ENCODE peak calls at places on chromosomes 7 and 10, in nine cellular contexts. S is cardiac muscle cell, K is left ventricle myocardium inferior, J is thoracic aorta, N is upper lobe of right lung, G is hepatocyte, L is endothelial cell of umbilical vein, B is pancreas, P is colonic mucosa. Q is an unnamed sample. For H3K9me3 and H3K27me3, the result is how much of the 10 kb centered on the place peaks cover.

GRCh38 chr7:108535257-108535656 is 9.3 kb upstream of the PNPLA8 start:
- DNase-seq in N (no peak), K (no peak), P (no peak), L (no peak), J (no peak), G (no peak), B (no peak), S (no peak), Q (no peak)

GRCh38 chr7:142914121-142914520 is 19.4 kb downstream of the TRPV5 start:
- DNase-seq in K (no peak), J (no peak), G (no peak), S (no peak), P (no peak), B (no peak), L (peak), N (no peak), Q (no peak)

GRCh38 chr10:102802920-102803534 is 34.2 kb downstream of the CYP17A1 start:
- DNase-seq in P (no peak), S (peak), L (peak), K (no peak), B (no peak), G (peak), N (no peak), J (no peak), Q (peak)

GRCh38 chr7:155808551-155809331 is 3.5 kb downstream of the SHH start:
- DNase-seq in G (peak), J (no peak), P (peak), B (no peak), K (no peak), L (no peak), S (no peak), N (peak), Q (no peak)

GRCh38 chr7:124351950-124352349 is 319.1 kb upstream of the TMEM229A start:
- DNase-seq in J (no peak), K (peak), P (no peak), G (no peak), S (no peak), N (no peak), L (no peak), B (peak), Q (no peak)

GRCh38 chr7:143244321-143244720 is 18.9 kb upstream of the GSTK1 start:
- DNase-seq in G (no peak), B (no peak), P (no peak), S (no peak), L (no peak), N (no peak), K (no peak), J (no peak), Q (no peak)

GRCh38 chr10:60943372-60944158 is 420 bp downstream of the RHOBTB1 start:
- DNase-seq in G (peak), J (peak), L (peak), B (peak), S (peak), K (peak), P (peak), N (peak), Q (no peak)

GRCh38 chr7:28981282-28981555 is 23.1 kb upstream of the TRIL start:
- DNase-seq in P (no peak), B (no peak), L (no peak), J (no peak), N (no peak), G (no peak), S (no peak), K (no peak), Q (no peak)

GRCh38 chr10:100614416-100614815 is 78.7 kb downstream of the HIF1AN start:
- DNase-seq in L (no peak), G (no peak), J (no peak), S (no peak), P (no peak), K (no peak), N (no peak), B (no peak), Q (no peak)

GRCh38 chr10:113648478-113648877 is 15.4 kb downstream of the NRAP start:
- DNase-seq in N (no peak), J (no peak), S (no peak), K (peak), G (no peak), L (no peak), P (no peak), B (no peak), Q (no peak)

GRCh38 chr10:27794157-27794556 is 48.5 kb upstream of the MKX start:
- DNase-seq in L (no peak), B (no peak), J (no peak), G (no peak), P (peak), N (no peak), K (no peak), S (peak), Q (no peak)

GRCh38 chr7:40721344-40721949 is 586.6 kb downstream of the SUGCT start:
- DNase-seq in N (no peak), S (no peak), K (no peak), J (no peak), P (no peak), G (no peak), B (no peak), L (no peak), Q (no peak)

GRCh38 chr7:776992-777520 is 50.0 kb upstream of the PRKAR1B start:
- DNase-seq in J (no peak), N (no peak), K (no peak), G (no peak), S (no peak), P (no peak), L (peak), B (no peak), Q (no peak)

GRCh38 chr10:100656479-100656878 is 88.9 kb upstream of the PAX2 start:
- DNase-seq in L (no peak), S (peak), N (no peak), K (no peak), B (peak), G (peak), J (no peak), P (no peak), Q (no peak)

GRCh38 chr7:122746948-122747347 is 44.2 kb upstream of the RNF148 start:
- DNase-seq in P (no peak), N (no peak), G (no peak), K (no peak), S (no peak), L (no peak), J (no peak), B (no peak), Q (no peak)

GRCh38 chr7:23373151-23374004 is 74.2 kb downstream of the MALSU1 start:
- DNase-seq in B (no peak), K (no peak), P (no peak), N (no peak), J (no peak), G (no peak), L (peak), S (peak), Q (no peak)

GRCh38 chr7:66443946-66444345 is 184.7 kb upstream of the KCTD7 start:
- DNase-seq in L (peak), N (no peak), K (no peak), G (no peak), S (peak), J (no peak), B (no peak), P (no peak), Q (no peak)

GRCh38 chr10:132185601-132186487 is 904 bp upstream of the DPYSL4 start:
- DNase-seq in P (peak), N (no peak), S (peak), K (peak), B (peak), L (peak), G (peak), J (no peak), Q (no peak)

GRCh38 chr10:3460420-3461128 is 288.0 kb upstream of the PITRM1 start:
- DNase-seq in L (no peak), S (no peak), K (no peak), B (no peak), P (no peak), G (no peak), N (no peak), J (no peak), Q (no peak)

DNA sequence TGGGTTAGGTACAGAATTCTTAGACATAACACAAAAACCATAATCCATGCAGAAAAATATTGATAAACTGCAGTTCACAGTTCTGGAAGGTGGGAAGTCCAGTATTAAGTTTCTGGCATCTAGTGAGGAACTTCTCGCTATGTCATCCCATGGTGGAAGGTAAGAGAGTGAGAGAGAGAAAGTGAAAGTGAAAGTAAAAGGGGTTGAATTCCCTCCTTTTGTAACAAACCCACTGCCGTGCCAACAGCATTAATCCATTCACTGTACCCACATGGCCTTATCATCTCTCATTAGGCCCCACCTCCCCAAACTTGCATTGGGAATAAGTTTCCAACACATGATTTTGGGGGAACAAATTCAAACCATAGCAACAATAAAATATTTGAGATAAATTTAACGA is 17.1 kb downstream of the ZNF485 start:
- DNase-seq in L (peak), B (no peak), K (no peak), P (no peak), G (no peak), S (peak), N (no peak), J (no peak), Q (no peak)
- H3K9me3 ChIP-seq in L (under half), B (under half), K (under half), P (under half), G (under half), S (under half), N (under half), J (under half), Q (under half)

GRCh38 chr7:8433477-8434289 is at the start of gene NXPH1:
- DNase-seq in N (peak), L (peak), J (no peak), S (peak), P (no peak), G (peak), K (no peak), B (peak), Q (no peak)
- TF ChIP-seq CTCF in N (no peak), L (no peak), J (no peak), S (no peak), P (no peak), G (no peak), K (no peak), B (no peak), Q (no peak)

GRCh38 chr10:119474606-119475005 is 67.9 kb downstream of the RGS10 start:
- DNase-seq in S (no peak), J (no peak), P (no peak), K (no peak), N (no peak), L (no peak), B (no peak), G (no peak), Q (no peak)
- H3K27me3 ChIP-seq in S (half or more), J (under half), P (under half), K (half or more), N (under half), L (under half), B (under half), G (under half), Q (half or more)

GRCh38 chr7:90579181-90579688 is 16.9 kb upstream of the CDK14 start:
- DNase-seq in S (peak), K (no peak), N (no peak), L (peak), J (no peak), B (no peak), G (peak), P (no peak), Q (no peak)
- H3K9me3 ChIP-seq in S (under half), K (under half), N (under half), L (under half), J (under half), B (under half), G (under half), P (under half), Q (under half)

DNA sequence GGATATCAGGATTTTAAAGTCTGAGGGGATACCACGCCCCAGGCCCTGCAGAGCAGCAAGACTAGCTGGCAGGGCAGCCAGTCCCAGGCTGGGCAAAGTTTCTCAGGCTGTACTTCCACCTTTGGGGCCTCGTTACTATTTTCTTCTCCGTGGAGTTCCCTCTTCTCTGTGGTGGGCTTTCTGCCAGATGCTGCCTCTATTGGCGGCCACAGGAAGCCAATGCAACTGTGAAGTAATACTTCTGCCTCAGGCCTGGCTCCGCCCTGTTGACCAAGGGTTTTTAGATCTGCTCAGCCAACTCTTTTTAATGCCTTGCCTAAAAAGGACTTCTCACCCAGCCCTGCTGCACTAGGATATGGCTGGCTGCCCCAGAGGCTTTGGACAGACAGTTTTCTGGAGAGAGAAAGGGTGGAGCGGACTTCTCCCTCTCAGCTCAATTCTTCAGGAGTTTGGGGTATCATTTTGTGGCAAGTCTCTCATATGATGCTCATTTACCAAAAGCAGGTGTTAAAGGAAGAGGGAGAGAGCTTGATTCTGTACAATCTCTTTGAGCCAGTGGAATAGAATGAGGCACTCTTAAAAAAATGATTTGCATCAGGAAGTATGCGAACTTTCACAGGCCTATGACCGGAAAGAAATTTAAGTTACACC is 67.4 kb downstream of the HHEX start:
- DNase-seq in G (peak), B (peak), K (peak), S (peak), J (peak), P (peak), N (peak), L (peak), Q (peak)
- TF ChIP-seq CTCF in G (no peak), B (no peak), K (peak), S (peak), J (peak), P (no peak), N (peak), L (peak), Q (peak)

Q was measured in AG04450.